ENCODE peak calls at places on chromosomes 1 and 21, in six cellular contexts. B is tibial nerve; F is mesendoderm; Y is adipocyte; M is effector memory CD4-positive, alpha-beta T cell; R is GM23338. Q is an unnamed sample. For H3K36me3 and H3K27me3, the result is how much of the 10 kb centered on the place peaks cover.

GRCh38 chr21:36839123-36839522 is 127.3 kb downstream of the HLCS start:
- DNase-seq in F (no peak), Y (peak), M (no peak), B (no peak), R (no peak), Q (no peak)

GRCh38 chr1:2859881-2860430 is 58.5 kb upstream of the TTC34 start:
- DNase-seq in R (peak), B (no peak), F (peak), Y (no peak), M (no peak), Q (no peak)

GRCh38 chr1:28370220-28371010 is 875 bp downstream of the PHACTR4 start:
- DNase-seq in M (no peak), R (peak), F (peak), Y (peak), B (peak), Q (peak)

GRCh38 chr1:78730053-78730452 is 80.4 kb downstream of the IFI44 start:
- DNase-seq in R (no peak), F (no peak), B (no peak), Y (no peak), M (no peak), Q (no peak)

GRCh38 chr1:152623203-152623844 is 421 bp upstream of the LCE3A start:
- DNase-seq in Y (no peak), R (peak), F (peak), B (no peak), M (no peak), Q (no peak)

GRCh38 chr1:22749919-22750670 is 39.5 kb downstream of the EPHB2 start:
- DNase-seq in Y (peak), M (no peak), F (peak), B (peak), R (no peak), Q (no peak)

GRCh38 chr1:203082571-203083462 is 3.0 kb downstream of the MYOG start:
- DNase-seq in R (peak), B (no peak), M (no peak), Y (no peak), F (peak), Q (no peak)

GRCh38 chr1:899636-900317 is 23.9 kb upstream of the SAMD11 start:
- DNase-seq in M (no peak), B (no peak), R (no peak), Y (no peak), F (no peak), Q (no peak)

GRCh38 chr1:169694304-169694703 is 17.1 kb downstream of the SELL start:
- DNase-seq in B (no peak), Y (no peak), M (peak), F (no peak), R (peak), Q (peak)

GRCh38 chr1:66269222-66269621 is 264.7 kb upstream of the SGIP1 start:
- DNase-seq in R (no peak), F (no peak), M (no peak), B (no peak), Y (no peak), Q (no peak)

GRCh38 chr1:224502459-224503160 is 68.0 kb upstream of the WDR26 start:
- DNase-seq in M (no peak), Y (no peak), B (no peak), F (peak), R (peak), Q (no peak)

GRCh38 chr1:25737151-25737550 is 62.8 kb upstream of the SELENON start:
- DNase-seq in M (no peak), F (no peak), B (no peak), R (no peak), Y (no peak), Q (no peak)

GRCh38 chr1:27945020-27945419 is 10.2 kb downstream of the SMPDL3B start:
- DNase-seq in B (no peak), Y (no peak), M (no peak), R (no peak), F (no peak), Q (no peak)

GRCh38 chr1:7455796-7456568 is 315.1 kb upstream of the VAMP3 start:
- DNase-seq in R (no peak), Y (no peak), B (no peak), F (peak), M (no peak), Q (no peak)

GRCh38 chr1:244836135-244836521 is 670 bp downstream of the COX20 start:
- DNase-seq in F (peak), R (peak), M (no peak), Y (peak), B (peak), Q (no peak)

GRCh38 chr1:41384579-41384978 is 23.3 kb downstream of the FOXO6 start:
- DNase-seq in F (no peak), Y (no peak), M (no peak), R (no peak), B (no peak), Q (no peak)

GRCh38 chr1:41382531-41383090 is 21.4 kb downstream of the FOXO6 start:
- DNase-seq in F (peak), Y (peak), R (peak), B (peak), M (no peak), Q (no peak)

GRCh38 chr1:41381691-41382530 is 20.7 kb downstream of the FOXO6 start:
- DNase-seq in F (no peak), Y (peak), B (peak), M (no peak), R (peak), Q (no peak)

GRCh38 chr1:41380979-41381690 is 19.9 kb downstream of the FOXO6 start:
- DNase-seq in R (no peak), B (peak), F (no peak), Y (no peak), M (no peak), Q (no peak)

DNA sequence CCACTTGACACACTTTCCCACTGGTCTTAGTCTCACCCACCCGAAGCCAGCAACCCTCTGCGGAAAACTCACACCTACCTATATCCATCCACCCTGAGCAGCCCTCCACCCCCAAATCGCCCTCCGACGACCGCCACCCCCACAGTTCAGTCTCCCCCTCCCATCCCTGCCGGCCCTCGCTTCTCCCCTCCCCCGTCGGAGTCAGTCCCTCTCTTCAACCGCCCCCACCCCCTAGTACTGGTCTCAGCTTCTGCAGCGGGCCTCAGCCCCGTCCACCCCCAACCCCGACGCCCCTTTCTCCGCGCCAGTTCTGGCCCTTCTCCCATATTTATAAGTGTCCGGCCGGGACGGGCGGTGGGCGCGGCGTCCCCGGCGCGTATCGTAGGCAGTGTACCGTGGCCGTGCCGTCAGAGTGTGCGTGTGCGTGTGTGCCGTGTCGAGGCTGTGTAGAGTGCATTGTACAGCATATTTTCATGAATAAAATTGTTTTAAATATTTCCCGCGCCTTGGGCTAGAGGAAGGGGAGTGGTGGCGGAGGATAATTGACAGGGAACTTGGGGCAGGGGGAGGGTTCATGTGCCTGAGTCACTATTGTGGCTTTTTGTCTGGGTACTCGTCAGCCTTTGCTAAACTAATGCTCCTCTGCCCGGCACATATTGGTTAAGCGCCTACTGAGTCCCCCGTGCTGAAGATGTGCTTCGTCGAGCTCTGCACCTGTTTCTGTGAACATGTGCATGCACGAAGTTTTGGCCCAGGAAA is 22.0 kb downstream of the FOXO6 start:
- DNase-seq in Y (peak), M (no peak), F (peak), R (peak), B (no peak), Q (no peak)
- H3K4me3 ChIP-seq in Y (no peak), M (no peak), F (peak), R (peak), B (peak), Q (no peak)

DNA sequence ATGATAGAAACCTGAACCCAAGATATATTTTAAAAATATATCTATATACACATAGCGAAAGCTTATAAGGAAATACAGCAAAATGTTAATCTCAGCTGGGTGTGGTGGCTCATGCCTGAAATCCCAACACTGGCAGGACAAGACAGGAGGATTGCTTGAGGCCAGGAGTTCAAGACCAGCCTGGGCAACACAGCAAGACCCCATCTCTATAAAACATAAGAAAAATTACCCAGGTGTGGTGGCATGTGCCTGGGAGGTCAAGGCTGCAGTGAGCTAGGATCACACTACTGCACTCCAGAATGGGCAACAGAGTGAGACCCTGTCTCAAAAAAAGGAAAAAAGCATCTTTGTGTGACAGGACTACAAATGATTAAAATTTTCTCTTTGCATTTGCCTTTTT is 6.0 kb upstream of the SRM start:
- DNase-seq in R (no peak), M (no peak), B (no peak), F (no peak), Y (no peak), Q (no peak)
- H3K36me3 ChIP-seq in R (under half), M (half or more), B (under half), F (under half), Y (half or more), Q (under half)

GRCh38 chr1:17915511-17916205 is 160.5 kb downstream of the ACTL8 start:
- DNase-seq in B (no peak), M (no peak), Y (no peak), F (peak), R (no peak), Q (no peak)
- H3K27me3 ChIP-seq in B (under half), M (under half), Y (half or more), F (under half), R (under half), Q (under half)

DNA sequence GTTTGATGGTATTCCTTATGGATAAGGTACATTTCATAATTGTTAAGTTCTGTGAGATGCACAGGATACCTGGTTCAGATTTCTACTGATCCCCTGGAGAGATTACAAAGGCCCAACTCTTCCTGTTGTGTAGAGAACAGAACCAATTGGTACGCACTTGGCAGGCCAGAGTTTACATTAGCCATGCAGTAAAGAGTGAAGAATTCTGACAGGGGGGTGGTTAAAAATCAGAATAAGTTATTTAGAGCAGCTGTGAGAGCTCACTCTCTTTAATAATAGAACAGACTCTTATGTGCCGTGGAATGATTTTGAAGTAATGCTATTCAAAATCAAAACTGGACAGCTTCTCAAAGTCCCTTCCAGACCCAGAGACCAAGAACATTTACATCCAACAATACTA is 4.2 kb downstream of the USP24 start:
- DNase-seq in B (no peak), R (no peak), M (no peak), Y (no peak), F (no peak), Q (no peak)
- H3K4me3 ChIP-seq in B (no peak), R (no peak), M (no peak), Y (peak), F (no peak), Q (peak)

DNA sequence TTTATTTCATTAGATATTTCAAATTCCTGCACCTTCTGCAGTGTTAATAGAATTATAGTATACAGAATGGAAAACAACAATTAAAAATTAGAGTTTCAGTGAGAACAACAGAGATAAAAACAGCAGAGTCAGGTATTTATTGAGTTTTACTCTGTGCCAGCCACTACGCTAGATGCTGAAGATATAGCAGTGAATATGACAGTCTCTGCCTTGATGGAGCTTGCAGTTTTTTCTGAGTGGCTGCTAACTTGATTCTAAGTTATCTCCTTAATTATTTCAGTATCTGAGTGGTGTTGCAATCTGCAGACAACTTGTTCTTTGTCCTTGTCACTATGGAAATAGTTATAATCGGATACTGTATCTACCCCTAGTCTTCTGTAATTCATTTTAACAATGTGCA is 384.3 kb upstream of the ZRANB2 start:
- DNase-seq in R (no peak), Y (no peak), F (no peak), B (no peak), M (no peak), Q (no peak)
- H3K36me3 ChIP-seq in R (under half), Y (under half), F (under half), B (under half), M (under half), Q (under half)

DNA sequence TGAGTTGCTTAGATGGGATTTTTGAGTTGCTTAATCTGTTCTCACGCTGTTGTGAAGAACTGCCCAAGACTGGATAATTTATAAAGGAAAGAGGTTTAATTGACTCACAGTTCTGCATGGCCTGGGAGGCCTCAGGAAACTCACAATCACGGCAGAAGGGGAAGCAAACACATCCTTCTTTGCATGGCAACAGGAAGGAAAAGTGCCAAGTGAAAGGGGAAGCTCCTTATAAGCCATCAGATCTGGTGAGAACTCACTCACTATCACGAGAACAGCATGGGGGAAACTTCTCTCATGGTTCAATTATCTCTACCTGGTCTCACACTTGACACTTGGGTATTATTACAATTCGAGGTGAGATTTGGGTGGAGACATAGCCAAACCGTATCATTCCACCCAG is 10.3 kb downstream of the CLIC6 start:
- DNase-seq in B (no peak), Y (no peak), R (no peak), F (peak), M (no peak), Q (no peak)
- H3K27me3 ChIP-seq in B (under half), Y (under half), R (under half), F (under half), M (under half), Q (under half)

GRCh38 chr1:160401487-160401805 is 1.1 kb downstream of the VANGL2 start:
- DNase-seq in M (no peak), B (no peak), Y (no peak), F (no peak), R (no peak), Q (no peak)
- H3K4me3 ChIP-seq in M (no peak), B (peak), Y (no peak), F (peak), R (peak), Q (no peak)